ENCODE peak calls at places on chromosomes 7 and 10, in nine cellular contexts. N is activated CD8-positive, alpha-beta T cell treated with anti-CD3 and anti-CD28 coated beads for 36 hours; Q is heart right ventricle; V is NB4; B is tibial nerve; W is GM23338; F is coronary artery; K is mesothelial cell of epicardium; X is neural crest cell. O is an unnamed sample.

GRCh38 chr7:74037609-74038008 is 9.6 kb downstream of the ELN start:
- DNase-seq in N (no peak), Q (no peak), V (no peak), B (no peak), W (no peak), F (peak), K (no peak), X (no peak), O (no peak)

GRCh38 chr10:121096617-121097431 is 245.7 kb downstream of the WDR11 start:
- DNase-seq in N (no peak), Q (peak), V (peak), B (peak), W (no peak), F (no peak), K (no peak), X (no peak), O (no peak)

GRCh38 chr7:129085148-129085547 is 30.2 kb upstream of the TNPO3 start:
- DNase-seq in N (no peak), Q (no peak), V (no peak), B (no peak), W (no peak), F (no peak), K (no peak), X (no peak), O (no peak)

GRCh38 chr10:85604136-85604725 is 762.4 kb downstream of the GRID1 start:
- DNase-seq in N (no peak), Q (no peak), V (no peak), B (no peak), W (no peak), F (peak), K (no peak), X (no peak), O (peak)

GRCh38 chr10:111128331-111129167 is 51.7 kb downstream of the ADRA2A start:
- DNase-seq in N (no peak), Q (no peak), V (peak), B (no peak), W (no peak), F (no peak), K (no peak), X (no peak), O (no peak)

GRCh38 chr7:50142421-50143113 is 49.5 kb upstream of the ZPBP start:
- DNase-seq in N (peak), Q (peak), V (peak), B (no peak), W (peak), F (no peak), K (no peak), X (no peak), O (no peak)

GRCh38 chr10:69324583-69324982 is 46.3 kb downstream of the HK1 start:
- DNase-seq in N (no peak), Q (no peak), V (no peak), B (no peak), W (no peak), F (no peak), K (no peak), X (no peak), O (no peak)

GRCh38 chr10:17216217-17216900 is 11.7 kb upstream of the VIM start:
- DNase-seq in N (peak), Q (no peak), V (peak), B (no peak), W (no peak), F (peak), K (no peak), X (no peak), O (no peak)

GRCh38 chr10:100890696-100891271 is 22.0 kb upstream of the SLF2 start:
- DNase-seq in N (no peak), Q (no peak), V (peak), B (no peak), W (no peak), F (peak), K (no peak), X (no peak), O (peak)

GRCh38 chr7:85230623-85231022 is 43.8 kb upstream of the SEMA3D start:
- DNase-seq in N (no peak), Q (no peak), V (peak), B (no peak), W (no peak), F (no peak), K (no peak), X (no peak), O (no peak)

GRCh38 chr10:6579904-6580278 is at the start of gene PRKCQ:
- DNase-seq in N (no peak), Q (no peak), V (no peak), B (no peak), W (peak), F (no peak), K (no peak), X (peak), O (no peak)

GRCh38 chr7:47572939-47573757 is 8.8 kb downstream of the TNS3 start:
- DNase-seq in N (no peak), Q (no peak), V (no peak), B (no peak), W (peak), F (no peak), K (no peak), X (no peak), O (no peak)

GRCh38 chr7:96949766-96950165 is 55.6 kb upstream of the DLX6 start:
- DNase-seq in N (no peak), Q (no peak), V (no peak), B (no peak), W (no peak), F (no peak), K (no peak), X (no peak), O (no peak)

GRCh38 chr7:142799483-142799882 is 28.7 kb downstream of the PRSS2 start:
- DNase-seq in N (peak), Q (no peak), V (no peak), B (no peak), W (no peak), F (peak), K (no peak), X (no peak), O (no peak)

GRCh38 chr10:100562008-100562672 is 26.4 kb downstream of the HIF1AN start:
- DNase-seq in N (peak), Q (peak), V (peak), B (no peak), W (peak), F (no peak), K (peak), X (peak), O (peak)

GRCh38 chr7:78073470-78074382 is 275.2 kb downstream of the PHTF2 start:
- DNase-seq in N (no peak), Q (no peak), V (no peak), B (no peak), W (peak), F (no peak), K (no peak), X (no peak), O (no peak)

GRCh38 chr7:36312064-36312914 is 77.4 kb upstream of the ANLN start:
- DNase-seq in N (peak), Q (no peak), V (no peak), B (no peak), W (peak), F (no peak), K (no peak), X (no peak), O (no peak)

DNA sequence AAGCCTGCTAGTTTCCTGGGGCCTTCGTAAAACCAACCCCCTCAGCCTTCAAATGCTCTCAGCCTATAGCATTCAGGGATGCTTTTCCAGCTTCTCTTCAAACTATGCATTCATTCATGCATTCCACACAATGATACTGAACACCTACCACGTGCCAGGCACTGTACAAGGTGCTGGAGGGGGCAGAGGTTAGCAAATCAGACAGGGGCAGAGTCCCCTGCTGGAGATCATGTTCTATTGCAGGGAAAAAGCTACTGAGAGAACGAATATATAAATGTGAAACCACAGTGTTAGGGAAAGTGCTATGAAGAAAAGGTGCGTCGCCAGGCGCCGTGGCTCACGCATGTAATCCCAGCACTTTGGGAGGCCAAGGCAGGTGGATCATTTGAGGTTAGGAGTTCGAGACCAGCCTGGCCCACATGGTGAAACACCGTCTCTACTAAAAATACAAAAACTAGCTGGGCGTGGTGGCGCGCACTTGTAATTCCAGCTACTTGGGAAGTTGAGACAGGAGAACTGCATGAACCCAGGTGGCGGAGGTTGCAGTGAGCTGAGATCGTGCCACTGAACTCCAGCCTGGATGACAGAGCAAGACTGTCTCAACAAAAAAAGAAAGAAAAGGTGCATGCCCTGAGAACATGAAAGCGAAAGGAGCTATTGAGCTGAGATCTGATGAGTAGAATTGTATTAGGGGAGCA is 64.6 kb upstream of the CALN1 start:
- DNase-seq in N (no peak), Q (no peak), V (no peak), B (no peak), W (peak), F (no peak), K (no peak), X (no peak), O (peak)
- TF ChIP-seq CTCF in N (no peak), Q (no peak), V (no peak), B (no peak), W (peak), F (no peak), K (peak), X (peak), O (no peak)

GRCh38 chr10:124090630-124091209 is 2.7 kb downstream of the CHST15 start:
- DNase-seq in N (no peak), Q (no peak), V (no peak), B (no peak), W (no peak), F (no peak), K (no peak), X (no peak), O (no peak)
- TF ChIP-seq CTCF in N (no peak), Q (no peak), V (no peak), B (no peak), W (no peak), F (no peak), K (no peak), X (no peak), O (no peak)

GRCh38 chr7:157165987-157166386 is 27.3 kb downstream of the UBE3C start:
- DNase-seq in N (no peak), Q (no peak), V (no peak), B (no peak), W (no peak), F (no peak), K (no peak), X (no peak), O (no peak)
- TF ChIP-seq CTCF in N (no peak), Q (no peak), V (no peak), B (no peak), W (no peak), F (no peak), K (no peak), X (no peak), O (no peak)

DNA sequence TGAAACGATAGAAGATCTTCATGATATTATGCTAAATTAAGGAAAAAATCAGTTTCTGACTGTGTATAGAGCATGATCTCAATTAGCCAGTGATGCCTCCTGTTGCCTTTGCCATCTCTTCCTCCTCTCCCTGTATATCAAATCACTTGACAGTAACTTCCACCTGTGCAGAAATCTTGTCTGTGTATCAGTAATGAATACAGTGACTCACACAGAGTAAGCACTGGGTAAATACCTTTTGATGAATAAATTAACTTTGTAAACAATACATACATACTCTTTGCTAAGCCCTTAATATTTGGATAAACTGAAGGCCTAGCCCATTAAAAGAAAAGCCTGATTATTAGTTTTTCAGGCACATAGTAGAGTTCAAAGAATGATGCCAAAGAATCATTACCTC is 610.6 kb upstream of the NRP1 start:
- DNase-seq in N (no peak), Q (no peak), V (no peak), B (no peak), W (no peak), F (no peak), K (no peak), X (no peak), O (no peak)
- TF ChIP-seq CTCF in N (no peak), Q (no peak), V (no peak), B (no peak), W (no peak), F (no peak), K (no peak), X (no peak), O (no peak)

O was measured in lower leg skin.